ENCODE peak calls at places on chromosomes 4 and X, in seven cellular contexts. C, L, N, S, K, V and A are unnamed samples.

GRCh38 chr4:25769251-25769650 is 93.5 kb downstream of the SEL1L3 start:
- DNase-seq in C (no peak), L (no peak), N (no peak), S (peak; percentile 34), K (no peak), V (no peak), A (no peak)

GRCh38 chr4:73816814-73817213 is 19.7 kb upstream of the CXCL6 start:
- DNase-seq in C (peak; percentile 30), L (peak; percentile 8), N (peak; percentile 52), S (peak; percentile 97), K (no peak), V (no peak), A (no peak)

GRCh38 chrX:151359931-151360871 is 36.8 kb upstream of the VMA21 start:
- DNase-seq in C (peak; percentile 4), L (no peak), N (no peak), S (peak; percentile 10), K (peak; percentile 68), V (peak; percentile 41), A (peak; percentile 22)

GRCh38 chrX:150984164-150984824 is 1.2 kb downstream of the HMGB3 start:
- DNase-seq in C (no peak), L (no peak), N (no peak), S (no peak), K (peak; percentile 30), V (no peak), A (peak; percentile 15)

GRCh38 chr4:985123-985830 is 1.6 kb upstream of the IDUA start:
- DNase-seq in C (no peak), L (no peak), N (no peak), S (peak; percentile 29), K (peak; percentile 80), V (peak; percentile 46), A (peak; percentile 56)

GRCh38 chrX:47226531-47227333 is 6.1 kb upstream of the USP11 start:
- DNase-seq in C (no peak), L (no peak), N (no peak), S (no peak), K (no peak), V (no peak), A (no peak)

GRCh38 chrX:47030339-47030738 is 47.9 kb upstream of the RGN start:
- DNase-seq in C (peak; percentile 36), L (peak; percentile 28), N (peak; percentile 20), S (peak; percentile 78), K (peak; percentile 20), V (peak; percentile 46), A (no peak)

GRCh38 chrX:101658661-101659477 is 781 bp downstream of the ARMCX2 start:
- DNase-seq in C (peak; percentile 29), L (no peak), N (no peak), S (peak; percentile 58), K (peak; percentile 77), V (peak; percentile 39), A (no peak)

GRCh38 chr4:83535520-83535944 is 376 bp upstream of the GPAT3 start:
- DNase-seq in C (peak; percentile 53), L (no peak), N (peak; percentile 55), S (peak; percentile 82), K (peak; percentile 31), V (peak; percentile 42), A (no peak)

GRCh38 chrX:152635941-152636340 is 1.8 kb upstream of the GABRQ start:
- DNase-seq in C (peak; percentile 20), L (peak; percentile 35), N (no peak), S (peak; percentile 83), K (peak; percentile 49), V (peak; percentile 24), A (no peak)

GRCh38 chr4:87033902-87034301 is 99.1 kb downstream of the AFF1 start:
- DNase-seq in C (no peak), L (no peak), N (no peak), S (no peak), K (no peak), V (no peak), A (no peak)

GRCh38 chr4:7516116-7516772 is 81.5 kb upstream of the PSAPL1 start:
- DNase-seq in C (no peak), L (no peak), N (no peak), S (no peak), K (peak; percentile 37), V (no peak), A (no peak)

GRCh38 chr4:107988763-107989035 is 990 bp upstream of the HADH start:
- DNase-seq in C (no peak), L (no peak), N (no peak), S (no peak), K (no peak), V (no peak), A (no peak)

GRCh38 chr4:14877246-14878220 is 124.7 kb upstream of the CPEB2 start:
- DNase-seq in C (no peak), L (no peak), N (no peak), S (peak; percentile 16), K (no peak), V (no peak), A (no peak)

GRCh38 chr4:102352774-102353173 is 7.5 kb upstream of the SLC39A8 start:
- DNase-seq in C (no peak), L (no peak), N (no peak), S (peak; percentile 18), K (no peak), V (no peak), A (no peak)

GRCh38 chr4:7968262-7968896 is 28.7 kb upstream of the AFAP1 start:
- DNase-seq in C (no peak), L (no peak), N (no peak), S (no peak), K (no peak), V (no peak), A (no peak)

GRCh38 chr4:119130365-119131065 is 5.1 kb upstream of the MYOZ2 start:
- DNase-seq in C (no peak), L (peak; percentile 57), N (no peak), S (peak; percentile 41), K (no peak), V (no peak), A (no peak)

GRCh38 chr4:24885342-24885741 is 27.5 kb downstream of the CCDC149 start:
- DNase-seq in C (no peak), L (no peak), N (no peak), S (no peak), K (no peak), V (no peak), A (no peak)

GRCh38 chr4:71520850-71521249 is 182.0 kb downstream of the SLC4A4 start:
- DNase-seq in C (no peak), L (no peak), N (no peak), S (no peak), K (no peak), V (no peak), A (no peak)

GRCh38 chr4:7831330-7831729 is 108.3 kb downstream of the AFAP1 start:
- DNase-seq in C (no peak), L (no peak), N (peak; percentile 74), S (peak; percentile 94), K (no peak), V (no peak), A (no peak)

GRCh38 chr4:153579872-153580271 is 104.2 kb upstream of the TLR2 start:
- DNase-seq in C (no peak), L (no peak), N (no peak), S (no peak), K (no peak), V (no peak), A (no peak)

GRCh38 chr4:168218663-168219062 is 99.9 kb downstream of the DDX60 start:
- DNase-seq in C (no peak), L (peak; percentile 37), N (no peak), S (peak; percentile 76), K (no peak), V (no peak), A (no peak)

GRCh38 chrX:7334253-7334935 is 186.4 kb upstream of the PUDP start:
- DNase-seq in C (no peak), L (peak; percentile 76), N (peak; percentile 41), S (peak; percentile 72), K (no peak), V (no peak), A (no peak)

GRCh38 chr4:66693694-66694093 is 851.6 kb downstream of the CENPC start:
- DNase-seq in C (no peak), L (no peak), N (no peak), S (peak; percentile 5), K (no peak), V (no peak), A (no peak)

GRCh38 chr4:66687393-66687971 is 857.8 kb downstream of the CENPC start:
- DNase-seq in C (no peak), L (no peak), N (no peak), S (no peak), K (no peak), V (no peak), A (no peak)

GRCh38 chr4:66688674-66689073 is 856.6 kb downstream of the CENPC start:
- DNase-seq in C (peak; percentile 17), L (peak; percentile 32), N (no peak), S (peak; percentile 65), K (no peak), V (peak; percentile 1), A (no peak)

GRCh38 chr4:66694716-66695115 is 850.6 kb downstream of the CENPC start:
- DNase-seq in C (no peak), L (no peak), N (no peak), S (no peak), K (no peak), V (no peak), A (no peak)

GRCh38 chr4:66691101-66691500 is 854.2 kb downstream of the CENPC start:
- DNase-seq in C (no peak), L (no peak), N (no peak), S (peak; percentile 22), K (no peak), V (no peak), A (no peak)
- TF ChIP-seq CTCF in C (no peak), L (peak; percentile 7), N (no peak), S (peak; percentile 43), K (no peak), V (no peak), A (no peak)

GRCh38 chr4:44678094-44679023 is at the start of gene GUF1:
- DNase-seq in C (peak; percentile 83), L (peak; percentile 42), N (peak; percentile 75), S (peak; percentile 93), K (peak; percentile 74), V (peak; percentile 38), A (peak; percentile 88)
- TF ChIP-seq CTCF in C (no peak), L (no peak), N (no peak), S (peak; percentile 13), K (no peak), V (no peak), A (no peak)

DNA sequence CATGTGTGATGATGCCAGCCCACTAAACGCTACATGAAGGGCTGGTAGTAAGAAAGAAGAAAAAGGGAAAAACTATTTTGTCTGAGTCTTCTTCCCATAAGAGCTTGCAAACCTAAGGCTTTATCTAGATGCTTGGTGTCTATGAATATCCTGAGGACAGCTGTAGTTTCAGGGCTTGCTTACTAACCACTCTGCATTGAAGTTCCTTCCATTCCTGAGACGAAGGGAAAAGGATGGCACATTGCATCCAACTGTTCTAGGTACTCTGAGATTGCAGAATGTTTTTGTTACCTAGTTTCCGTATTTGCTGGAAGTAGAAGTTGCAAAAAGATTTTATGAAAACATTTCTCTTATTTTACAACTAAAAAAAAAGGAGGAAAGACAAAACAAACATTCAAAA is 544.6 kb downstream of the IL15 start:
- DNase-seq in C (no peak), L (no peak), N (no peak), S (no peak), K (no peak), V (no peak), A (no peak)
- TF ChIP-seq CTCF in C (no peak), L (no peak), N (no peak), S (no peak), K (no peak), V (no peak), A (no peak)

DNA sequence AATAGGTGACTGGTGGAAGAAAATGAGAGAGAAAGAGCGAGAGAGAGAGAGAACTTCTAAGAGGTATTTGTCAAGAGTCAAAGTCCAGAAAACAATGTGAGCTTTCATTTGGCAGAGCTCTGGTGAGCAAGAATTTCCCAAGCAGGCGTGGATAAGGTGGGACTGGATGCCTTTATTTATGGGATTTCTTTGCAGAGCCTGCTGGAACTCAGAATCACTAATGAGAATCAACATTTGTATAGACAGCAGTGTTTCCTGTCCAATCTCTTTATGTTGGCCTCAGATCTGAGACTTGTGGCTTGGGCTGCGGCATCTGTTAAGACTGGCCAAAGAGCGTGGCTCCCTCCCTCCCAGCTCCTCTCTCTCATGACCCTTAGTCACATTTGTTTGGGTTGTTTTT is 67.9 kb upstream of the TBL1X start:
- DNase-seq in C (no peak), L (no peak), N (no peak), S (peak; percentile 48), K (no peak), V (no peak), A (no peak)
- TF ChIP-seq CTCF in C (no peak), L (no peak), N (no peak), S (no peak), K (no peak), V (no peak), A (no peak)